ENCODE peak calls at places on chromosome 16, in four cellular contexts. F, B, A and H are unnamed samples.
A peak's percentile ranks its signal among the peaks of the same experiment; 100 is the strongest.

GRCh38 chr16:3578610-3579551 is 1.7 kb upstream of the NLRC3 start:
- DNase-seq in A (peak; percentile 2), B (no peak), F (peak; percentile 20), H (no peak)

GRCh38 chr16:28292731-28293588 is 635 bp downstream of the SBK1 start:
- DNase-seq in B (no peak), A (no peak), F (no peak), H (no peak)

GRCh38 chr16:29815032-29815721 is 775 bp upstream of the PAGR1 start:
- DNase-seq in F (no peak), B (peak; percentile 51), A (no peak), H (no peak)

GRCh38 chr16:51431517-51432241 is 280.6 kb upstream of the SALL1 start:
- DNase-seq in B (no peak), A (peak; percentile 100), F (peak; percentile 100), H (peak; percentile 96)

GRCh38 chr16:17339764-17340541 is 130.8 kb downstream of the XYLT1 start:
- DNase-seq in F (peak; percentile 57), A (peak; percentile 28), B (no peak), H (no peak)

GRCh38 chr16:55568151-55568693 is 1.7 kb downstream of the CAPNS2 start:
- DNase-seq in F (no peak), B (no peak), A (no peak), H (no peak)

GRCh38 chr16:58487566-58488351 is 12.2 kb upstream of the NDRG4 start:
- DNase-seq in A (peak; percentile 52), B (peak; percentile 88), F (peak; percentile 69), H (peak; percentile 38)

GRCh38 chr16:57906385-57907316 is 64.3 kb downstream of the CNGB1 start:
- DNase-seq in F (peak; percentile 23), A (no peak), B (no peak), H (no peak)

GRCh38 chr16:66025751-66026150 is 340.7 kb upstream of the CDH5 start:
- DNase-seq in F (no peak), A (no peak), B (no peak), H (no peak)

GRCh38 chr16:17275076-17275732 is 195.6 kb downstream of the XYLT1 start:
- DNase-seq in A (peak; percentile 48), B (no peak), F (peak; percentile 60), H (no peak)

GRCh38 chr16:24900230-24900629 is 54.5 kb downstream of the SLC5A11 start:
- DNase-seq in F (no peak), B (no peak), A (no peak), H (no peak)

GRCh38 chr16:4319454-4319853 is 3.6 kb downstream of the GLIS2 start:
- DNase-seq in A (no peak), B (no peak), F (no peak), H (no peak)

GRCh38 chr16:4105848-4106247 is 10.4 kb downstream of the ADCY9 start:
- DNase-seq in F (no peak), B (no peak), A (no peak), H (no peak)

GRCh38 chr16:80161799-80162380 is 378.9 kb upstream of the DYNLRB2 start:
- DNase-seq in F (no peak), B (no peak), A (no peak), H (no peak)

GRCh38 chr16:6016530-6017184 is 919.1 kb upstream of the EEF2KMT start:
- DNase-seq in B (no peak), A (peak; percentile 23), F (peak; percentile 45), H (no peak)

GRCh38 chr16:75064403-75065148 is 52.0 kb downstream of the LDHD start:
- DNase-seq in A (peak; percentile 51), B (no peak), F (peak; percentile 65), H (no peak)

GRCh38 chr16:54677551-54677950 is 253.1 kb upstream of the IRX5 start:
- DNase-seq in B (no peak), A (no peak), F (no peak), H (no peak)

GRCh38 chr16:57213462-57213861 is 27.3 kb downstream of the RSPRY1 start:
- DNase-seq in B (no peak), A (no peak), F (no peak), H (no peak)

GRCh38 chr16:56603589-56603988 is 4.8 kb upstream of the MT2A start:
- DNase-seq in B (peak; percentile 44), F (peak; percentile 37), A (no peak), H (no peak)

GRCh38 chr16:60929-61878 is 7.6 kb downstream of the SNRNP25 start:
- DNase-seq in A (no peak), F (no peak), B (no peak), H (no peak)

GRCh38 chr16:3879258-3879886 is 1.1 kb downstream of the CREBBP start:
- DNase-seq in A (no peak), F (no peak), B (peak; percentile 36), H (no peak)

GRCh38 chr16:72673118-72673517 is 374.8 kb downstream of the ZFHX3 start:
- DNase-seq in A (no peak), B (no peak), F (no peak), H (no peak)

GRCh38 chr16:56073508-56073907 is 117.8 kb upstream of the GNAO1 start:
- DNase-seq in B (no peak), A (no peak), F (no peak), H (no peak)

GRCh38 chr16:4415538-4416199 is 727 bp downstream of the CORO7 start:
- DNase-seq in A (no peak), F (peak; percentile 21), B (peak; percentile 63), H (no peak)

GRCh38 chr16:6493555-6493954 is 839.1 kb upstream of the RBFOX1 start:
- DNase-seq in F (no peak), A (no peak), B (no peak), H (no peak)

GRCh38 chr16:51407199-51407598 is 256.1 kb upstream of the SALL1 start:
- DNase-seq in A (peak; percentile 24), B (no peak), F (peak; percentile 38), H (no peak)

GRCh38 chr16:84543931-84544776 is 39.7 kb upstream of the MEAK7 start:
- DNase-seq in F (peak; percentile 34), B (no peak), A (no peak), H (no peak)

GRCh38 chr16:57601801-57602478 is 26.5 kb upstream of the ADGRG1 start:
- DNase-seq in F (peak; percentile 32), B (no peak), A (peak; percentile 27), H (no peak)

GRCh38 chr16:53068423-53068833 is 13.6 kb downstream of the CHD9 start:
- DNase-seq in B (no peak), A (no peak), F (no peak), H (no peak)

GRCh38 chr16:14280541-14280940 is 209.4 kb downstream of the MRTFB start:
- DNase-seq in F (peak; percentile 53), B (no peak), A (peak; percentile 35), H (no peak)

GRCh38 chr16:54651440-54651839 is 279.2 kb upstream of the IRX5 start:
- DNase-seq in B (no peak), A (no peak), F (no peak), H (no peak)

GRCh38 chr16:9144106-9144505 is 52.7 kb downstream of the HAPSTR1 start:
- DNase-seq in B (no peak), F (no peak), A (no peak), H (no peak)

GRCh38 chr16:84156342-84156784 is 11.3 kb downstream of the DNAAF1 start:
- DNase-seq in A (peak; percentile 40), B (no peak), F (peak; percentile 54), H (no peak)

GRCh38 chr16:31489616-31490584 is 7.0 kb downstream of the SLC5A2 start:
- DNase-seq in B (no peak), F (no peak), A (no peak), H (no peak)

GRCh38 chr16:13909872-13910303 is 10.1 kb upstream of the ERCC4 start:
- DNase-seq in B (peak; percentile 60), F (peak; percentile 93), A (peak; percentile 89), H (peak; percentile 47)

GRCh38 chr16:53476867-53477266 is 26.1 kb downstream of the AKTIP start:
- DNase-seq in F (no peak), B (no peak), A (no peak), H (no peak)

GRCh38 chr16:90019543-90020259 is 445 bp upstream of the DBNDD1 start:
- DNase-seq in B (no peak), F (peak; percentile 86), A (peak; percentile 80), H (peak; percentile 53)

GRCh38 chr16:90020838-90021382 is 1.7 kb upstream of the DBNDD1 start:
- DNase-seq in F (peak; percentile 69), B (no peak), A (peak; percentile 54), H (peak; percentile 15)

GRCh38 chr16:90018297-90019200 is 707 bp downstream of the DBNDD1 start:
- DNase-seq in B (no peak), A (no peak), F (no peak), H (no peak)

GRCh38 chr16:90019201-90019542 is at the start of gene DBNDD1:
- DNase-seq in B (no peak), F (no peak), A (no peak), H (no peak)

GRCh38 chr16:90020260-90020837 is 1.1 kb upstream of the DBNDD1 start:
- DNase-seq in F (peak; percentile 59), A (peak; percentile 47), B (no peak), H (no peak)
- H3K4me3 ChIP-seq in F (peak overlapping the region; percentile 69), A (peak overlapping the region; percentile 37), B (peak overlapping the region; percentile 78), H (peak overlapping the region; percentile 64)

GRCh38 chr16:12260647-12261262 is 284.2 kb downstream of the SNX29 start:
- DNase-seq in A (no peak), B (no peak), F (no peak), H (peak; percentile 55)
- TF ChIP-seq CTCF in A (no peak), B (no peak), F (peak; percentile 36), H (peak; percentile 43)

GRCh38 chr16:67764153-67764552 is 42.2 kb downstream of the RANBP10 start:
- DNase-seq in F (no peak), A (no peak), B (no peak), H (no peak)

GRCh38 chr16:67766281-67766680 is 40.1 kb downstream of the RANBP10 start:
- DNase-seq in A (peak; percentile 27), B (no peak), F (peak; percentile 51), H (no peak)

GRCh38 chr16:67773099-67773498 is 33.3 kb downstream of the RANBP10 start:
- DNase-seq in F (no peak), B (peak; percentile 23), A (no peak), H (no peak)

GRCh38 chr16:67770371-67770991 is 35.9 kb downstream of the RANBP10 start:
- DNase-seq in B (no peak), A (no peak), F (peak; percentile 8), H (no peak)

GRCh38 chr16:67767953-67768352 is 38.4 kb downstream of the RANBP10 start:
- DNase-seq in B (no peak), A (peak; percentile 61), F (peak; percentile 75), H (peak; percentile 39)
- H3K9me3 ChIP-seq in B (no peaks in the 10 kb centered on the region), A (no peaks in the 10 kb centered on the region), F (no peaks in the 10 kb centered on the region), H (no peaks in the 10 kb centered on the region)

DNA sequence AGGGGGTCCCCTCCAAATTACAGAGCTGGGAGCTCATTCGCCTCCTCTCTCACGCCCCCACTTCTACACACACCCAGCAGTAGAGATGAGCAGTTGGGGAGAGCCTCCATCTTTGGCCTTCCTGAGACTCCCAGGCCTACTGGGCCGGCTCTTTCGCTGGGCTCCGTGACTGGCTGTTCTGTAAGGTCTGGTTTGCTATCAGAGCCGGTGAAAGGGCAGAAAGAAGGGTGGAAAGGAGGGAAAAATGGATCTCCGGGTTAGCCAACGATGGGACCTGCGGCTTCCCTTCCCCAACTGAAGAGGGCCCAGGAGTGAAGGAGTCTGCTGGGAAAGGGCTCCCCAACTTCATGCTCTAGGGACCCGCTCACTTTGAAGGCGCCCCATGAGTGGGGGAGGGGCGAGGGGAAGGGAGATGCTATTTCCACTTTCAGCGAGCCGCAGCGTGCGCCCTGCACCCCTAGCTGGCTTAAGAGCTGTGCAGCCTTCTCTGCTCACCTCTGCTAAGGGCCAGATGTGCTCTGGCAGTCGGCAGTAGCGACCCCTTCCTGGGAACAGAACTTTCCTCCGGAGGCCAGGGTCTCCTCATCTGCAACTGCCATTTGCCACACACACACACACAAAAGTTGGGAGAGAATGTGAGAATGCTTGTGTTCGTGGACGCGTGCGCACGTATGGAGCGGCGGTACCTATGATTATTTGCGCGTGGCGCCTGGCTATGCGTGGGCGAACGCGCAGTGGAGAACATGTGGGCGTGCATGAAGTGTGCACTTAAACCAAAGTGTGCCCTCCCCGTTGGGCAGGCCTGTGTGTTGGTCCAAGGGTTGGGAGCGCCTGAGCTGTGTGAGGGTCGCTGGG is 2.9 kb upstream of the FOXF1 start:
- DNase-seq in B (no peak), A (no peak), F (no peak), H (no peak)
- H3K4me3 ChIP-seq in B (peak overlapping the region; percentile 77), A (no peak overlapping the region), F (peak overlapping the region; percentile 87), H (peak overlapping the region; percentile 95)